ENCODE peak calls at places on chromosomes 2 and 18, in nine cellular contexts. L is stimulated activated CD8-positive, alpha-beta memory T cell treated with anti-CD3 and anti-CD28 coated beads, Interleukin-15, amount 100 ng/mL, for 24 hours; H is substantia nigra; B is NCI-H1105 treated with DMSO at 0.1 percent for 48 hours; Z is neural crest cell; Q is left ventricle myocardium inferior; F is CD8-positive, alpha-beta memory T cell; I is WTC11; M is dorsolateral prefrontal cortex. P is an unnamed sample.

GRCh38 chr18:74114206-74114605 is 33.4 kb downstream of the FBXO15 start:
- DNase-seq in Z (no peak), H (no peak), I (no peak), F (no peak), M (no peak), B (no peak), Q (no peak), L (no peak), P (no peak)

GRCh38 chr18:55579471-55579870 is 8.5 kb downstream of the TCF4 start:
- DNase-seq in L (no peak), F (no peak), H (no peak), I (no peak), M (no peak), B (no peak), Q (no peak), Z (no peak), P (no peak)

GRCh38 chr2:189124175-189124574 is 55.4 kb downstream of the COL5A2 start:
- DNase-seq in M (no peak), B (no peak), I (no peak), H (no peak), L (no peak), Q (no peak), F (no peak), Z (no peak), P (no peak)

GRCh38 chr2:65364986-65365733 is 67.2 kb downstream of the SPRED2 start:
- DNase-seq in Q (no peak), B (no peak), F (no peak), I (no peak), L (no peak), M (no peak), Z (no peak), H (no peak), P (no peak)

GRCh38 chr2:205858781-205859478 is 176.6 kb downstream of the NRP2 start:
- DNase-seq in Q (peak), Z (no peak), M (no peak), F (no peak), I (peak), H (no peak), B (no peak), L (no peak), P (no peak)

GRCh38 chr18:3199942-3200645 is 19.7 kb downstream of the MYOM1 start:
- DNase-seq in H (no peak), I (no peak), Z (no peak), L (no peak), M (no peak), Q (no peak), B (no peak), F (no peak), P (no peak)

GRCh38 chr2:113831156-113831555 is 58.7 kb upstream of the ACTR3 start:
- DNase-seq in B (no peak), L (no peak), H (no peak), F (no peak), M (no peak), I (no peak), Q (no peak), Z (no peak), P (no peak)

GRCh38 chr2:45276914-45277313 is 267.7 kb upstream of the SIX2 start:
- DNase-seq in H (no peak), Z (no peak), F (no peak), M (no peak), B (no peak), I (no peak), Q (no peak), L (no peak), P (no peak)

GRCh38 chr2:1538663-1539062 is 125.4 kb downstream of the TPO start:
- DNase-seq in H (no peak), M (no peak), B (peak), Z (no peak), I (peak), L (no peak), F (no peak), Q (no peak), P (no peak)

GRCh38 chr2:186949716-186950256 is 100.8 kb upstream of the ZSWIM2 start:
- DNase-seq in H (no peak), F (no peak), Z (no peak), L (no peak), B (no peak), Q (no peak), I (no peak), M (no peak), P (no peak)

GRCh38 chr2:128685841-128686497 is 367.3 kb upstream of the HS6ST1 start:
- DNase-seq in Q (no peak), F (no peak), H (no peak), M (no peak), Z (no peak), L (no peak), B (no peak), I (no peak), P (no peak)

GRCh38 chr2:112783187-112783721 is 1.0 kb downstream of the IL1A start:
- DNase-seq in H (no peak), Z (no peak), I (no peak), B (no peak), F (no peak), Q (no peak), L (no peak), M (no peak), P (no peak)

GRCh38 chr2:235162544-235163197 is 210.9 kb downstream of the SH3BP4 start:
- DNase-seq in Z (no peak), L (no peak), B (no peak), I (no peak), M (no peak), F (no peak), Q (no peak), H (no peak), P (no peak)

GRCh38 chr18:74972354-74972753 is 236.6 kb downstream of the PTGR3 start:
- DNase-seq in L (no peak), H (no peak), Q (no peak), M (no peak), I (no peak), Z (no peak), F (no peak), B (no peak), P (no peak)

GRCh38 chr2:60819155-60819862 is 62.1 kb upstream of the REL start:
- DNase-seq in B (no peak), I (no peak), F (peak), Z (no peak), L (peak), Q (no peak), M (no peak), H (no peak), P (no peak)

GRCh38 chr2:169464508-169465386 is 14.5 kb upstream of the BBS5 start:
- DNase-seq in H (no peak), Q (no peak), B (no peak), Z (no peak), M (no peak), L (no peak), F (no peak), I (no peak), P (no peak)

GRCh38 chr2:62319061-62319460 is 123.1 kb downstream of the B3GNT2 start:
- DNase-seq in L (no peak), H (no peak), M (no peak), Z (no peak), Q (no peak), I (no peak), F (no peak), B (no peak), P (no peak)

GRCh38 chr2:15744820-15745219 is 153.2 kb downstream of the DDX1 start:
- DNase-seq in H (no peak), Z (no peak), F (no peak), Q (no peak), L (no peak), B (no peak), M (no peak), I (no peak), P (no peak)

GRCh38 chr2:62199392-62200125 is 3.6 kb downstream of the B3GNT2 start:
- DNase-seq in I (no peak), Z (no peak), B (peak), Q (no peak), M (no peak), F (no peak), H (no peak), L (no peak), P (no peak)

GRCh38 chr2:125168442-125168841 is 1143.4 kb downstream of the CNTNAP5 start:
- DNase-seq in H (no peak), Q (no peak), F (no peak), Z (no peak), I (no peak), L (no peak), B (no peak), M (no peak), P (no peak)

GRCh38 chr18:50853863-50854271 is 25.1 kb upstream of the ME2 start:
- DNase-seq in Z (peak), Q (no peak), H (no peak), L (no peak), I (no peak), F (no peak), M (no peak), B (no peak), P (no peak)

GRCh38 chr18:35635171-35635570 is 53.6 kb downstream of the GALNT1 start:
- DNase-seq in I (no peak), H (no peak), L (no peak), Q (no peak), B (no peak), M (no peak), Z (no peak), F (no peak), P (no peak)

P was measured in hypothalamus.